ENCODE peak calls at places on chromosomes 12 and 14, in four cellular contexts. K is A549, N is GM10248, G is IMR-90. X is an unnamed sample.

GRCh38 chr12:17028348-17028747 is 422.4 kb upstream of the LMO3 start:
- DNase-seq in K (no peak), N (no peak), G (no peak), X (no peak)

GRCh38 chr12:113030875-113031525 is 25.5 kb upstream of the DTX1 start:
- DNase-seq in G (peak; percentile 52), K (peak; percentile 72), N (peak; percentile 59), X (peak; percentile 64)

GRCh38 chr12:89370411-89370810 is 18.1 kb upstream of the DUSP6 start:
- DNase-seq in K (no peak), G (no peak), N (no peak), X (no peak)

GRCh38 chr12:61821381-61821780 is 438.8 kb upstream of the USP15 start:
- DNase-seq in N (no peak), G (no peak), K (no peak), X (no peak)

GRCh38 chr12:96177013-96177412 is 17.2 kb upstream of the ELK3 start:
- DNase-seq in K (no peak), N (no peak), G (peak; percentile 82), X (no peak)

GRCh38 chr12:32400114-32400672 is 835 bp downstream of the FGD4 start:
- DNase-seq in N (no peak), G (no peak), K (peak; percentile 44), X (no peak)

GRCh38 chr12:96225994-96226399 is 31.8 kb downstream of the ELK3 start:
- DNase-seq in N (no peak), K (no peak), G (no peak), X (no peak)

GRCh38 chr14:77037886-77038511 is 9.5 kb upstream of the IRF2BPL start:
- DNase-seq in K (no peak), N (no peak), G (no peak), X (no peak)

GRCh38 chr12:106976668-106977067 is 10.3 kb downstream of the MTERF2 start:
- DNase-seq in G (peak; percentile 28), N (no peak), K (no peak), X (no peak)

GRCh38 chr12:125356111-125356510 is 290.9 kb downstream of the AACS start:
- DNase-seq in K (no peak), G (no peak), N (no peak), X (no peak)

GRCh38 chr12:9064201-9064814 is 51.4 kb downstream of the A2M start:
- DNase-seq in K (peak; percentile 57), N (peak; percentile 72), G (peak; percentile 10), X (peak; percentile 79)

GRCh38 chr14:93045965-93046695 is 69.6 kb downstream of the ITPK1 start:
- DNase-seq in G (peak; percentile 86), K (no peak), N (no peak), X (no peak)

GRCh38 chr12:68225576-68226476 is at the start of gene IL26:
- DNase-seq in K (no peak), G (no peak), N (no peak), X (no peak)

GRCh38 chr12:68223067-68223747 is 2.4 kb downstream of the IL26 start:
- DNase-seq in G (peak; percentile 89), N (peak; percentile 68), K (peak; percentile 76), X (peak; percentile 56)

GRCh38 chr12:68227356-68227755 is 1.7 kb upstream of the IL26 start:
- DNase-seq in K (no peak), G (no peak), N (no peak), X (no peak)

GRCh38 chr12:68222336-68222735 is 3.3 kb downstream of the IL26 start:
- DNase-seq in N (no peak), K (no peak), G (peak; percentile 58), X (no peak)

DNA sequence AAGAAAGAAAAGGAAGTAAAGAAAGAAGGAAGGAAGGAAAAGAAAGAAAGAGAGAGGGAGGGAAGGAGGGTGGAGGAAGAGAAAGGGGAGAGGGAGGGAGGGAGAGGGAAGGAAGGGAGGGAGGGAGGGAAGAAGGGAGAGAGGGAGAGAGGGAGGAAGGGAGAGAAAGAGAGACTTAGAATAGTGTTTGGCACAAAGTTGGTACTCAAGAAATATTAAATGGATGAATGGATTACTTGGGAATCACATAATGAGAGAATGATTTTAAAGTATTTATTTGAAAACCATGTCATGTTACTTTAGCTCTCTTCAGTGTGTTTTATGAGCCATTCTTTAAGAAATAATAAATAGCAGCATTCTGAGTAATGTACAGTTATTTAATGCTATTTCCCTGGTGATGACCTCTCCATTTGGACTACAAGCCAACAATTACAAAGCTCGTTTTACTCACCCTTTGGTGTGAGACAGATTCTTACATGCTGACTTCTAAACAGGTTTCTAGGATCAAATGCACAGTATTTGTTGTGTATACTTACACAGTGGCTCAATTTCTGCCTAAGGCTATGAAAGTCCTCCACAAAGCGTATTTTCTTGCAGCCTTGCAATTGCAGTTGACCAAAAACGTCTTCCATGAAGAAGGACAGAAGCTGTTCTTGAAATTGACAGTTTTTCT is 861 bp downstream of the IL26 start:
- DNase-seq in G (peak; percentile 75), K (no peak), N (no peak), X (no peak)
- TF ChIP-seq CTCF in G (no peak), K (no peak), N (no peak), X (no peak)

GRCh38 chr14:21852061-21852664 is 178.5 kb upstream of the OR4E1 start:
- DNase-seq in G (peak; percentile 20), N (peak; percentile 26), K (no peak), X (peak; percentile 12)

GRCh38 chr14:21840765-21841164 is 167.1 kb upstream of the OR4E1 start:
- DNase-seq in K (no peak), N (no peak), G (no peak), X (no peak)

GRCh38 chr14:21846227-21846885 is 172.7 kb upstream of the OR4E1 start:
- DNase-seq in G (peak; percentile 0), K (no peak), N (peak; percentile 28), X (peak; percentile 18)
- TF ChIP-seq CTCF in G (peak; percentile 36), K (peak; percentile 45), N (peak; percentile 57), X (peak; percentile 73)

GRCh38 chr14:74945261-74945851 is 10.0 kb downstream of the PGF start:
- DNase-seq in K (peak; percentile 75), G (no peak), N (no peak), X (no peak)
- TF ChIP-seq CTCF in K (peak; percentile 62), G (peak; percentile 44), N (peak; percentile 59), X (peak; percentile 57)

GRCh38 chr14:60561845-60562746 is 53.1 kb downstream of the SIX6 start:
- DNase-seq in K (peak; percentile 52), N (peak; percentile 41), G (peak; percentile 82), X (peak; percentile 39)
- TF ChIP-seq CTCF in K (peak; percentile 79), N (peak; percentile 85), G (peak; percentile 80), X (peak; percentile 82)

GRCh38 chr14:100076133-100076532 is 10.9 kb downstream of the EVL start:
- DNase-seq in K (peak; percentile 13), G (peak; percentile 40), N (peak; percentile 51), X (peak; percentile 42)

GRCh38 chr14:100074431-100075100 is 9.3 kb downstream of the EVL start:
- DNase-seq in G (no peak), K (no peak), N (no peak), X (no peak)

GRCh38 chr14:100070310-100070709 is 5.1 kb downstream of the EVL start:
- DNase-seq in G (no peak), N (no peak), K (no peak), X (no peak)

GRCh38 chr14:100071545-100071944 is 6.3 kb downstream of the EVL start:
- DNase-seq in N (no peak), G (no peak), K (no peak), X (no peak)

GRCh38 chr14:100072783-100073346 is 7.6 kb downstream of the EVL start:
- DNase-seq in K (no peak), G (no peak), N (peak; percentile 62), X (no peak)
- TF ChIP-seq CTCF in K (no peak), G (no peak), N (peak; percentile 69), X (peak; percentile 64)

GRCh38 chr14:22471545-22472121 is 117.4 kb downstream of the DAD1 start:
- DNase-seq in N (no peak), K (peak; percentile 32), G (peak; percentile 32), X (no peak)
- TF ChIP-seq CTCF in N (peak; percentile 61), K (peak; percentile 40), G (peak; percentile 47), X (no peak)

DNA sequence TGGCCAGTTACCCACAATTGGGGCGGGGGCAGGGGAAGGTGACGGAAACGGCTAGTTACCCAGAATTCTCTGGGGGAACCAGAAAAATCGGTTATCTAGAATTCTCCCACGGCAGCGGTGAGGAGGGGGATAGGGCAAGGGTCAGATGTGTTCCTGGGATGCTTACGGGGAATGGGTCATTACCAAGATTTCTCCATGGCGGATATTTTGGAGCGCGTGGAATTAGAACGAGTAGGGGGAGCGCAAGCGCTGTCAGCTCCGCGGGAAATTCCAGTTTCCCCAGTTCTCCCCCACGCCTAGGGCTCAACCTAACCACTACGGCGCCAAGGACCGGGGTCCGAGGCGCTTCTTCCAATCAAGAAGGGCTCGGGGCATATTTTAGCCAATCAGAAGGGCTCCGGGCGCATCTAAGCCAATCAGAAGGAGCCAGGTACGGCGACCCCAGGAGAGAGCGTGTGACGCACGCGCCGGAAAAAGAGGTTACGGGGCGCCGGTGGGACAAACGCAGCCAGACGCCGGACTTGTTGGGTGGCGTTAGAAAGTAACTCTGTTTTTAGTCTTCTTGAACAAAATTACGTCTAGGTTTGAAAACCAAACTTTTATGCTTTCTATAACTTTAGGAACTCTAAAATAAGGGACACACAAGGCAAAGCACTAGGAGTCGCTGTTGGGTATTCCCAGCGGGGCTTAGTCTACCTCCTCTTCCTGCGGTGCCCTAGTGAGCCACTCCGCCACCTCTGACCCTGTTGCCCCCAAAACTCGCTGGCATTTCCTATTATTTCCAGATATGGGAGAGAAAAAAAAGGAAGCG is at the start of gene PAN2:
- DNase-seq in N (peak; percentile 98), G (peak; percentile 97), K (peak; percentile 100), X (peak; percentile 96)
- TF ChIP-seq CTCF in N (peak; percentile 39), G (peak; percentile 68), K (peak; percentile 47), X (peak; percentile 50)

GRCh38 chr12:109741286-109741969 is 27.8 kb downstream of the FAM222A start:
- DNase-seq in K (no peak), G (no peak), N (no peak), X (no peak)

GRCh38 chr12:109738878-109739665 is 25.4 kb downstream of the FAM222A start:
- DNase-seq in G (peak; percentile 1), N (no peak), K (no peak), X (no peak)

GRCh38 chr12:109740694-109741245 is 27.1 kb downstream of the FAM222A start:
- DNase-seq in K (no peak), N (no peak), G (no peak), X (no peak)

GRCh38 chr12:109738209-109738608 is 24.6 kb downstream of the FAM222A start:
- DNase-seq in N (no peak), K (no peak), G (no peak), X (no peak)

GRCh38 chr12:109739747-109740693 is 26.4 kb downstream of the FAM222A start:
- DNase-seq in K (no peak), G (no peak), N (no peak), X (no peak)
- TF ChIP-seq CTCF in K (no peak), G (peak; percentile 2), N (peak; percentile 11), X (peak; percentile 29)

X was measured in GM13977.